ENCODE peak calls at places on chromosome 13, in six cellular contexts. One of them, this sample, is unnamed.
A peak's percentile ranks its signal among the peaks of the same experiment; 100 is the strongest.

GRCh38 chr13:107203146-107203847 is 635.4 kb upstream of the ARGLU1 start:
- DNase-seq in CD8-positive, alpha-beta T cell: no peak
- DNase-seq in neural progenitor cell: peak; percentile 73
- DNase-seq in tibial nerve: no peak
- DNase-seq in adrenal gland: no peak
- DNase-seq in body of pancreas: no peak
- DNase-seq in this sample: no peak

GRCh38 chr13:45817833-45818232 is 33.7 kb downstream of the SIAH3 start:
- DNase-seq in body of pancreas: no peak
- DNase-seq in tibial nerve: no peak
- DNase-seq in adrenal gland: no peak
- DNase-seq in neural progenitor cell: no peak
- DNase-seq in CD8-positive, alpha-beta T cell: no peak
- DNase-seq in this sample: no peak

GRCh38 chr13:72805663-72806341 is 23.9 kb downstream of the PIBF1 start:
- DNase-seq in tibial nerve: no peak
- DNase-seq in adrenal gland: no peak
- DNase-seq in CD8-positive, alpha-beta T cell: no peak
- DNase-seq in body of pancreas: no peak
- DNase-seq in neural progenitor cell: no peak
- DNase-seq in this sample: no peak

GRCh38 chr13:59458908-59459579 is 704.7 kb downstream of the DIAPH3 start:
- DNase-seq in CD8-positive, alpha-beta T cell: no peak
- DNase-seq in neural progenitor cell: peak; percentile 17
- DNase-seq in adrenal gland: peak; percentile 56
- DNase-seq in tibial nerve: no peak
- DNase-seq in body of pancreas: no peak
- DNase-seq in this sample: no peak

GRCh38 chr13:72437458-72437857 is 290.0 kb downstream of the MZT1 start:
- DNase-seq in CD8-positive, alpha-beta T cell: no peak
- DNase-seq in body of pancreas: no peak
- DNase-seq in tibial nerve: no peak
- DNase-seq in neural progenitor cell: no peak
- DNase-seq in adrenal gland: no peak
- DNase-seq in this sample: no peak

GRCh38 chr13:98890186-98890585 is 87.7 kb downstream of the DOCK9 start:
- DNase-seq in CD8-positive, alpha-beta T cell: no peak
- DNase-seq in adrenal gland: no peak
- DNase-seq in neural progenitor cell: no peak
- DNase-seq in body of pancreas: no peak
- DNase-seq in tibial nerve: peak; percentile 22
- DNase-seq in this sample: no peak

GRCh38 chr13:42891591-42891990 is 100.5 kb downstream of the EPSTI1 start:
- DNase-seq in neural progenitor cell: no peak
- DNase-seq in adrenal gland: no peak
- DNase-seq in tibial nerve: no peak
- DNase-seq in body of pancreas: no peak
- DNase-seq in CD8-positive, alpha-beta T cell: no peak
- DNase-seq in this sample: no peak

GRCh38 chr13:113625965-113626661 is 31.9 kb downstream of the ATP4B start:
- DNase-seq in adrenal gland: no peak
- DNase-seq in neural progenitor cell: no peak
- DNase-seq in tibial nerve: no peak
- DNase-seq in CD8-positive, alpha-beta T cell: no peak
- DNase-seq in body of pancreas: no peak
- DNase-seq in this sample: peak; percentile 53

GRCh38 chr13:20080377-20081164 is 80.3 kb downstream of the GJA3 start:
- DNase-seq in adrenal gland: no peak
- DNase-seq in CD8-positive, alpha-beta T cell: no peak
- DNase-seq in neural progenitor cell: no peak
- DNase-seq in tibial nerve: no peak
- DNase-seq in body of pancreas: no peak
- DNase-seq in this sample: no peak

GRCh38 chr13:99935772-99936171 is 35.8 kb downstream of the ZIC5 start:
- DNase-seq in neural progenitor cell: no peak
- DNase-seq in CD8-positive, alpha-beta T cell: no peak
- DNase-seq in tibial nerve: no peak
- DNase-seq in adrenal gland: no peak
- DNase-seq in body of pancreas: no peak
- DNase-seq in this sample: no peak

GRCh38 chr13:86567119-86567518 is 767.9 kb upstream of the SLITRK6 start:
- DNase-seq in neural progenitor cell: peak; percentile 36
- DNase-seq in adrenal gland: no peak
- DNase-seq in body of pancreas: peak; percentile 23
- DNase-seq in CD8-positive, alpha-beta T cell: no peak
- DNase-seq in tibial nerve: no peak
- DNase-seq in this sample: no peak

GRCh38 chr13:97030705-97031452 is 36.6 kb upstream of the OXGR1 start:
- DNase-seq in adrenal gland: no peak
- DNase-seq in CD8-positive, alpha-beta T cell: no peak
- DNase-seq in body of pancreas: no peak
- DNase-seq in tibial nerve: no peak
- DNase-seq in neural progenitor cell: peak; percentile 28
- DNase-seq in this sample: no peak

GRCh38 chr13:82062772-82063171 is 1721.8 kb upstream of the SPRY2 start:
- DNase-seq in CD8-positive, alpha-beta T cell: no peak
- DNase-seq in neural progenitor cell: no peak
- DNase-seq in adrenal gland: no peak
- DNase-seq in body of pancreas: no peak
- DNase-seq in tibial nerve: no peak
- DNase-seq in this sample: no peak

GRCh38 chr13:89034015-89034414 is 1362.8 kb downstream of the SLITRK5 start:
- DNase-seq in neural progenitor cell: no peak
- DNase-seq in CD8-positive, alpha-beta T cell: no peak
- DNase-seq in tibial nerve: no peak
- DNase-seq in body of pancreas: no peak
- DNase-seq in adrenal gland: no peak
- DNase-seq in this sample: no peak

GRCh38 chr13:100333141-100333540 is 244.2 kb downstream of the PCCA start:
- DNase-seq in adrenal gland: no peak
- DNase-seq in CD8-positive, alpha-beta T cell: no peak
- DNase-seq in neural progenitor cell: no peak
- DNase-seq in tibial nerve: no peak
- DNase-seq in body of pancreas: no peak
- DNase-seq in this sample: no peak

GRCh38 chr13:30681489-30682242 is 53.7 kb upstream of the ALOX5AP start:
- DNase-seq in body of pancreas: no peak
- DNase-seq in CD8-positive, alpha-beta T cell: no peak
- DNase-seq in neural progenitor cell: no peak
- DNase-seq in adrenal gland: no peak
- DNase-seq in tibial nerve: no peak
- DNase-seq in this sample: no peak

GRCh38 chr13:97224544-97225324 is 2.6 kb downstream of the MBNL2 start:
- DNase-seq in neural progenitor cell: no peak
- DNase-seq in CD8-positive, alpha-beta T cell: peak; percentile 28
- DNase-seq in adrenal gland: no peak
- DNase-seq in body of pancreas: peak; percentile 84
- DNase-seq in tibial nerve: no peak
- DNase-seq in this sample: no peak

GRCh38 chr13:38697628-38698333 is 10.9 kb downstream of the FREM2 start:
- DNase-seq in neural progenitor cell: peak; percentile 31
- DNase-seq in body of pancreas: no peak
- DNase-seq in adrenal gland: no peak
- DNase-seq in tibial nerve: no peak
- DNase-seq in CD8-positive, alpha-beta T cell: no peak
- DNase-seq in this sample: no peak

GRCh38 chr13:59356607-59357006 is 807.1 kb downstream of the DIAPH3 start:
- DNase-seq in adrenal gland: peak; percentile 74
- DNase-seq in CD8-positive, alpha-beta T cell: no peak
- DNase-seq in neural progenitor cell: no peak
- DNase-seq in body of pancreas: peak; percentile 81
- DNase-seq in tibial nerve: no peak
- DNase-seq in this sample: peak; percentile 78

GRCh38 chr13:102466836-102467235 is 65.0 kb upstream of the FGF14 start:
- DNase-seq in neural progenitor cell: no peak
- DNase-seq in tibial nerve: no peak
- DNase-seq in adrenal gland: no peak
- DNase-seq in CD8-positive, alpha-beta T cell: no peak
- DNase-seq in body of pancreas: no peak
- DNase-seq in this sample: no peak

GRCh38 chr13:94218537-94218936 is 260.9 kb downstream of the DCT start:
- DNase-seq in adrenal gland: no peak
- DNase-seq in neural progenitor cell: no peak
- DNase-seq in body of pancreas: no peak
- DNase-seq in CD8-positive, alpha-beta T cell: no peak
- DNase-seq in tibial nerve: no peak
- DNase-seq in this sample: no peak

GRCh38 chr13:33125821-33126570 is 109.8 kb downstream of the KL start:
- DNase-seq in neural progenitor cell: peak; percentile 19
- DNase-seq in body of pancreas: peak; percentile 63
- DNase-seq in tibial nerve: peak; percentile 53
- DNase-seq in CD8-positive, alpha-beta T cell: no peak
- DNase-seq in adrenal gland: peak; percentile 94
- DNase-seq in this sample: no peak

GRCh38 chr13:94784066-94784465 is 71.7 kb upstream of the SOX21 start:
- DNase-seq in body of pancreas: no peak
- DNase-seq in neural progenitor cell: no peak
- DNase-seq in adrenal gland: no peak
- DNase-seq in CD8-positive, alpha-beta T cell: no peak
- DNase-seq in tibial nerve: no peak
- DNase-seq in this sample: no peak

GRCh38 chr13:45713721-45714120 is 11.6 kb downstream of the CBY2 start:
- DNase-seq in adrenal gland: no peak
- DNase-seq in CD8-positive, alpha-beta T cell: no peak
- DNase-seq in tibial nerve: no peak
- DNase-seq in body of pancreas: no peak
- DNase-seq in neural progenitor cell: no peak
- DNase-seq in this sample: no peak

GRCh38 chr13:99663908-99664307 is 162.6 kb downstream of the TM9SF2 start:
- DNase-seq in neural progenitor cell: no peak
- DNase-seq in body of pancreas: no peak
- DNase-seq in tibial nerve: no peak
- DNase-seq in adrenal gland: no peak
- DNase-seq in CD8-positive, alpha-beta T cell: no peak
- DNase-seq in this sample: no peak

GRCh38 chr13:48730971-48731658 is 77.4 kb downstream of the CYSLTR2 start:
- DNase-seq in adrenal gland: no peak
- DNase-seq in tibial nerve: no peak
- DNase-seq in body of pancreas: no peak
- DNase-seq in neural progenitor cell: peak; percentile 9
- DNase-seq in CD8-positive, alpha-beta T cell: no peak
- DNase-seq in this sample: no peak

GRCh38 chr13:101127741-101128353 is 288.5 kb downstream of the NALCN start:
- DNase-seq in neural progenitor cell: peak; percentile 73
- DNase-seq in tibial nerve: no peak
- DNase-seq in adrenal gland: peak; percentile 22
- DNase-seq in body of pancreas: peak; percentile 19
- DNase-seq in CD8-positive, alpha-beta T cell: no peak
- DNase-seq in this sample: no peak

GRCh38 chr13:64305246-64305645 is 2889.6 kb upstream of the PCDH20 start:
- DNase-seq in CD8-positive, alpha-beta T cell: no peak
- DNase-seq in tibial nerve: no peak
- DNase-seq in adrenal gland: no peak
- DNase-seq in body of pancreas: no peak
- DNase-seq in neural progenitor cell: no peak
- DNase-seq in this sample: no peak

GRCh38 chr13:107715496-107715895 is 499.8 kb downstream of the LIG4 start:
- DNase-seq in tibial nerve: no peak
- DNase-seq in CD8-positive, alpha-beta T cell: no peak
- DNase-seq in adrenal gland: no peak
- DNase-seq in body of pancreas: no peak
- DNase-seq in neural progenitor cell: no peak
- DNase-seq in this sample: no peak

GRCh38 chr13:51588406-51588949 is 4.2 kb downstream of the WDFY2 start:
- DNase-seq in body of pancreas: no peak
- DNase-seq in CD8-positive, alpha-beta T cell: no peak
- DNase-seq in adrenal gland: peak; percentile 48
- DNase-seq in neural progenitor cell: peak; percentile 8
- DNase-seq in tibial nerve: no peak
- DNase-seq in this sample: no peak
- H3K4me1 ChIP-seq in body of pancreas: peaks cover 74% of the 10 kb centered on the region
- H3K4me1 ChIP-seq in CD8-positive, alpha-beta T cell: peaks cover 12% of the 10 kb centered on the region
- H3K4me1 ChIP-seq in adrenal gland: peaks cover 43% of the 10 kb centered on the region
- H3K4me1 ChIP-seq in neural progenitor cell: peaks cover 56% of the 10 kb centered on the region
- H3K4me1 ChIP-seq in tibial nerve: no peaks in the 10 kb centered on the region
- H3K4me1 ChIP-seq in this sample: peaks cover 10% of the 10 kb centered on the region

GRCh38 chr13:49972709-49973108 is 24.1 kb upstream of the TRIM13 start:
- DNase-seq in CD8-positive, alpha-beta T cell: no peak
- DNase-seq in tibial nerve: no peak
- DNase-seq in neural progenitor cell: no peak
- DNase-seq in adrenal gland: no peak
- DNase-seq in body of pancreas: no peak
- DNase-seq in this sample: no peak
- H3K27ac ChIP-seq in CD8-positive, alpha-beta T cell: no peak overlapping the region
- H3K27ac ChIP-seq in tibial nerve: no peak overlapping the region
- H3K27ac ChIP-seq in neural progenitor cell: no peak overlapping the region
- H3K27ac ChIP-seq in adrenal gland: no peak overlapping the region
- H3K27ac ChIP-seq in body of pancreas: peak overlapping the region; percentile 39
- H3K27ac ChIP-seq in this sample: no peak overlapping the region

DNA sequence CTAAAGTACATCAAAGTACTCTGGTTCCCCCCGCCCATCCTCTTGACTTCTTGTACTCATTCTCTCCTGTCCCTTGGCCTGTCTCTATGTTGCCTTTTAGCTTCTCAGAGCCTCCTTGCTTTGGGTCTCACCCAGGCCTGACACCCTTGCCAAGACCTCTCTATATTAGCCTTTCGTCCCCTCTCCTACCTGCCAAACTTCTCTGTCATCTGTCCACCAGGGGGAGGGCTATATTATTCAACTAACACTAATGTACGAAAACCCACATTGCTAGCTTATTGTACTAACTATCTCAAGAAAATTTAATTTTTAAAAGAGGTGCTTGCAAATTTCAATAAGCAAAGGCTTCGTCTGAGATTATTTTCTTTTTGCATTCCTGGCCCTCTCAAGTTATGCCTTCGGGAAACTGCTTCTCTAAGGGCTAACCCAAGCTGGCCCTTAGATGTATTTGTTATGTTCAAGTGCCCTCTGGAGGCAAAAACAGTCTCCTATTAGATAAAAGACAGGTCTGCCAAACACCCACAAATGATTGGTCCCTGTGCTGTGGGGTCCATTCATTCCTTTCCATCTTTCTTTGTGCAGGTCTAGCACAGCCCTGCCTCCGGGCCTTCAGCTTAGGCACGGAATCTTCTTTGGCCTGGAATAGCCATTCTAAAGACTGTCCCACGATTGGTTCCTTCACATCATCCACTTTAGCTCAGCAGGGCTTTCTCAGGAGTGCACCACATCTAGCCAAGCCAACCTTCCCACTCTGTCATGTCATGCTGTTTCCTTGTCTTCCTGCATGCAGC is 6.4 kb upstream of the MRPS31 start:
- DNase-seq in CD8-positive, alpha-beta T cell: peak; percentile 30
- DNase-seq in body of pancreas: peak; percentile 46
- DNase-seq in adrenal gland: no peak
- DNase-seq in tibial nerve: no peak
- DNase-seq in neural progenitor cell: peak; percentile 66
- DNase-seq in this sample: no peak
- H3K4me3 ChIP-seq in CD8-positive, alpha-beta T cell: peak overlapping the region; percentile 17
- H3K4me3 ChIP-seq in body of pancreas: no peak overlapping the region
- H3K4me3 ChIP-seq in adrenal gland: no peak overlapping the region
- H3K4me3 ChIP-seq in tibial nerve: peak overlapping the region; percentile 27
- H3K4me3 ChIP-seq in neural progenitor cell: peak overlapping the region; percentile 41
- H3K4me3 ChIP-seq in this sample: no peak overlapping the region

DNA sequence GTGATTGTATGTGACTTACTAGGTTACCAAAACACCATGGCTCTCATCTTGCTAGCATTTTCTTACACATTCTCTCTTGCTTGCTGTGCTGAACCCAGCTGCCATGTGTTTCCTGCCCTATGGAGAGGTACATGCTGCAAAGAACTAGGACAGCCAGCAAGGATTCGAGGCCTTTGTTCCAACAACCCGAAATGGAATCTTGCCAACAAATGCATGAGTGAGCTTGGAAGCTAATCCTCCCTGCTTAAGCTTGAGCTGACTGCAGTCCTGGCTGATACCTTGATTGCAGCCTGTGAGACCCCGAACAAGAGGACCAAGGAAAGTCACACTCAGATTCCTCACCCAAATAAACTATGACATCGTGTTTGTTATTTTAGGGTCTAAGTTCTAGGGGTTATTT is 651.2 kb downstream of the SLITRK6 start:
- DNase-seq in neural progenitor cell: peak; percentile 87
- DNase-seq in tibial nerve: no peak
- DNase-seq in adrenal gland: no peak
- DNase-seq in body of pancreas: no peak
- DNase-seq in CD8-positive, alpha-beta T cell: no peak
- DNase-seq in this sample: no peak
- H3K4me1 ChIP-seq in neural progenitor cell: peaks cover 6% of the 10 kb centered on the region
- H3K4me1 ChIP-seq in tibial nerve: no peaks in the 10 kb centered on the region
- H3K4me1 ChIP-seq in adrenal gland: no peaks in the 10 kb centered on the region
- H3K4me1 ChIP-seq in body of pancreas: no peaks in the 10 kb centered on the region
- H3K4me1 ChIP-seq in CD8-positive, alpha-beta T cell: no peaks in the 10 kb centered on the region
- H3K4me1 ChIP-seq in this sample: no peaks in the 10 kb centered on the region